ENCODE peak calls at places on chromosomes 1 and 21, in four cellular contexts. G, C, S and Z are unnamed samples.

GRCh38 chr1:84583648-84584047 is 9.4 kb upstream of the CTBS start:
- DNase-seq in G (no peak), C (no peak), S (no peak), Z (no peak)

GRCh38 chr21:31922881-31923280 is 50.1 kb downstream of the HUNK start:
- DNase-seq in G (no peak), C (no peak), S (no peak), Z (no peak)

GRCh38 chr1:33931115-33931475 is 67.2 kb downstream of the HMGB4 start:
- DNase-seq in G (no peak), C (no peak), S (no peak), Z (no peak)

GRCh38 chr1:38586993-38587646 is 272.5 kb downstream of the RRAGC start:
- DNase-seq in G (peak; percentile 30), C (peak; percentile 46), S (peak; percentile 46), Z (peak; percentile 30)

GRCh38 chr1:43541721-43542401 is 11.2 kb downstream of the PTPRF start:
- DNase-seq in G (peak; percentile 51), C (peak; percentile 91), S (peak; percentile 90), Z (peak; percentile 90)

GRCh38 chr1:22738522-22738921 is 27.9 kb downstream of the EPHB2 start:
- DNase-seq in G (peak; percentile 50), C (no peak), S (no peak), Z (no peak)

GRCh38 chr1:16073490-16074104 is at the start of gene FAM131C:
- DNase-seq in G (no peak), C (peak; percentile 52), S (peak; percentile 28), Z (no peak)

GRCh38 chr1:94286864-94287437 is 49.6 kb upstream of the ARHGAP29 start:
- DNase-seq in G (no peak), C (peak; percentile 33), S (no peak), Z (no peak)

GRCh38 chr21:42509239-42509638 is 4.4 kb upstream of the SLC37A1 start:
- DNase-seq in G (peak; percentile 53), C (no peak), S (peak; percentile 16), Z (no peak)

GRCh38 chr1:69523032-69523431 is 44.7 kb upstream of the LRRC7 start:
- DNase-seq in G (peak; percentile 75), C (no peak), S (no peak), Z (no peak)

GRCh38 chr1:42154685-42155084 is 1.5 kb downstream of the GUCA2B start:
- DNase-seq in G (no peak), C (no peak), S (no peak), Z (no peak)

GRCh38 chr21:39611547-39612190 is 1.1 kb upstream of the B3GALT5 start:
- DNase-seq in G (no peak), C (no peak), S (no peak), Z (no peak)

GRCh38 chr1:43267291-43267805 is 2.4 kb upstream of the TMEM125 start:
- DNase-seq in G (no peak), C (peak; percentile 20), S (no peak), Z (peak; percentile 38)

GRCh38 chr1:189662190-189662589 is 815.5 kb downstream of the BRINP3 start:
- DNase-seq in G (peak; percentile 74), C (no peak), S (no peak), Z (no peak)

GRCh38 chr1:58941471-58942289 is 157.8 kb upstream of the JUN start:
- DNase-seq in G (no peak), C (peak; percentile 40), S (no peak), Z (no peak)

GRCh38 chr21:37579356-37579755 is 212.8 kb downstream of the DYRK1A start:
- DNase-seq in G (no peak), C (no peak), S (no peak), Z (no peak)

GRCh38 chr1:31699341-31699891 is 4.4 kb downstream of the COL16A1 start:
- DNase-seq in G (no peak), C (no peak), S (no peak), Z (peak; percentile 64)

GRCh38 chr21:42845296-42845965 is 33.9 kb downstream of the WDR4 start:
- DNase-seq in G (no peak), C (peak; percentile 77), S (no peak), Z (peak; percentile 33)

GRCh38 chr1:81717230-81717629 is 83.5 kb upstream of the ADGRL2 start:
- DNase-seq in G (peak; percentile 86), C (no peak), S (no peak), Z (no peak)

GRCh38 chr1:197486948-197487347 is 218.9 kb downstream of the CRB1 start:
- DNase-seq in G (peak; percentile 15), C (no peak), S (no peak), Z (no peak)

GRCh38 chr1:82348487-82348886 is 547.8 kb downstream of the ADGRL2 start:
- DNase-seq in G (no peak), C (no peak), S (no peak), Z (no peak)

GRCh38 chr1:183989078-183989577 is 48.4 kb downstream of the COLGALT2 start:
- DNase-seq in G (peak; percentile 81), C (no peak), S (no peak), Z (no peak)

GRCh38 chr1:1013922-1014617 is 773 bp downstream of the ISG15 start:
- DNase-seq in G (no peak), C (peak; percentile 38), S (no peak), Z (peak; percentile 52)

GRCh38 chr21:26795866-26796329 is 49.3 kb downstream of the ADAMTS1 start:
- DNase-seq in G (peak; percentile 85), C (peak; percentile 32), S (peak; percentile 72), Z (no peak)

GRCh38 chr1:162285149-162285561 is 91.5 kb downstream of the SPATA46 start:
- DNase-seq in G (peak; percentile 76), C (peak; percentile 95), S (peak; percentile 92), Z (peak; percentile 94)

GRCh38 chr21:21019681-21020080 is 21.5 kb downstream of the NCAM2 start:
- DNase-seq in G (no peak), C (no peak), S (no peak), Z (no peak)

GRCh38 chr21:29748391-29749167 is 191.2 kb downstream of the GRIK1 start:
- DNase-seq in G (no peak), C (no peak), S (no peak), Z (no peak)

GRCh38 chr21:42426424-42426823 is 22.7 kb downstream of the UBASH3A start:
- DNase-seq in G (no peak), C (no peak), S (no peak), Z (no peak)

GRCh38 chr1:226310637-226311195 is 1.8 kb upstream of the LIN9 start:
- DNase-seq in G (peak; percentile 76), C (peak; percentile 36), S (peak; percentile 66), Z (peak; percentile 47)

GRCh38 chr1:154154534-154155181 is at the start of gene NUP210L:
- DNase-seq in G (peak; percentile 76), C (no peak), S (peak; percentile 49), Z (peak; percentile 67)

GRCh38 chr1:193919827-193920226 is 733.4 kb upstream of the B3GALT2 start:
- DNase-seq in G (no peak), C (no peak), S (no peak), Z (no peak)

GRCh38 chr1:110513511-110513910 is 5.5 kb downstream of the KCNA10 start:
- DNase-seq in G (no peak), C (no peak), S (no peak), Z (no peak)

GRCh38 chr1:31531177-31532000 is 44.9 kb upstream of the TINAGL1 start:
- DNase-seq in G (peak; percentile 83), C (no peak), S (no peak), Z (no peak)

GRCh38 chr1:198691063-198691462 is 52.2 kb downstream of the PTPRC start:
- DNase-seq in G (no peak), C (no peak), S (no peak), Z (no peak)
- H3K36me3 ChIP-seq in G (no peaks in the 10 kb centered on the region), C (no peaks in the 10 kb centered on the region), S (no peaks in the 10 kb centered on the region), Z (no peaks in the 10 kb centered on the region)

DNA sequence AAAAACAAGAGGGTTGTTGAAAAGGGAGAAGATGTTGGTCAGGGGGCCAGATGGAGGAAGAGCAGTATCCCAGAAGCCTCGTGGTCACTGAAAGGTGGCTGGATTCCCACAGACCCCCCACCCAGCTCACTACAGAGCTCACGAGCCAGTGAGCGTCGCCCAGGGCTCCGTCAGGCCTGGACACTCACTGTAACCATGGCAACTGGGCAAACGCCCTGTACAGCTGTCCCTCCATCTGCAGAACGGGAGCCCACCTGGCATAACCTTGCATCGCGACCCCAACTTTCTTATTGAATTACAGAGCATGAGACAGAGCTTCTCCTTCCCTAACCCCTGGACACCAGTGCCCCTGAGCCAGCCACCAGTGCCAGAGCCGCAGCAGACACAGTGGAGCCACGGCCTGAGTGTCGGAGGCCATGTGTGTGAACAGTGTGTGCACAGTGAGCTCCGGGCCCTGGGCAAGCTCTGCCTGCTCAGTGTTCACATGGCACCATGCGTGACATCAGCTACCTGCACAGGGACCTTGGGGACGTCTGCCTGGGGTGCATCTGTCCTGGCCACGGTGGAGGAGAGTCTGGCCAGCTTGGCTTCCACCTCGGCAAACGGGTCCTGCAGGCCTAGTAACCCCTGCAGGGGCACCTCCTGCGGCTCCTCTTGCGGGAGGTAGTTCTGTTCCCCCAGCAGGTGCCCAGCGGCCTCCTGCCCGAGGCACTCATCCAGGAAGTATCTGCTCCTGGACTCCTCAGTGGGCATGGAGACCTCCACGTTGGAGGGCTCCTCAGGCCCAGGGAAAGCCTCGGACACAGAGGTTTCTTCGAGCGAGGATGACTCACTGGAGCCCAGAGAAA is 25.9 kb upstream of the DDOST start:
- DNase-seq in G (no peak), C (no peak), S (no peak), Z (no peak)
- H3K36me3 ChIP-seq in G (no peaks in the 10 kb centered on the region), C (no peaks in the 10 kb centered on the region), S (no peaks in the 10 kb centered on the region), Z (no peaks in the 10 kb centered on the region)

DNA sequence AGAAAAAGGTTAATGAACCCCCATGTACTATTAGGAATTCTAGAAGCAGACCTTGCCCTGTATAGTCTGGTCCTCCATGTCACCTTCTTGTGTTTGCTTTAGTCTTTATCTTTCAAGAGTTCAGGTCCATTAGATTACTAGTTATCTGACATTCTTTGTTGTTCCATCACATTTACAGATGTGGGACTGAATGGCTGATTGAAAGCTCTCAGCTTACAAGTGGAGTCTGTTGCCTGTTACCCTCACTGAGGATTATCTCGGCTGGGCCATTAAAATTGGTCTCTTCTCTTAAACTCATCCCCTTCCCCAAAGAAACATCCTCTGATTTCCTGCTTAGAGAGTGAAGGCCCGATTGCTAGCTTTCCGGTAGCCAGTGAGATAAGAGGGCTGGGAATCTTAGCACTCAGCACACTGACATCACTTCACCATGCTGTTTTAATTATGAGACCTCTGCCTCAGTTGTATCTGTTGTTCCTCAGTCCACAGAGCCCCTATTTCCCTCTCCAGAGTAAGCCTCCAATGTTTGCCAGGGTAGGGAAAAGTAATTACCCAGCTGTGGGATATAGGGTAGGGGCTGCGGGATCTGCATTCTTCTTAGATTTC is 76.8 kb downstream of the LPGAT1 start:
- DNase-seq in G (no peak), C (no peak), S (no peak), Z (no peak)
- H3K36me3 ChIP-seq in G (peaks cover 3% of the 10 kb centered on the region), C (peaks cover 23% of the 10 kb centered on the region), S (no peaks in the 10 kb centered on the region), Z (no peaks in the 10 kb centered on the region)

GRCh38 chr1:201128962-201129361 is 2.0 kb upstream of the ASCL5 start:
- DNase-seq in G (no peak), C (no peak), S (no peak), Z (no peak)
- H3K36me3 ChIP-seq in G (no peaks in the 10 kb centered on the region), C (peaks cover 1% of the 10 kb centered on the region), S (no peaks in the 10 kb centered on the region), Z (no peaks in the 10 kb centered on the region)

GRCh38 chr1:3780901-3781300 is 8.4 kb downstream of the SMIM1 start:
- DNase-seq in G (no peak), C (no peak), S (no peak), Z (no peak)
- H3K36me3 ChIP-seq in G (peaks cover 27% of the 10 kb centered on the region), C (peaks cover 79% of the 10 kb centered on the region), S (peaks cover 14% of the 10 kb centered on the region), Z (peaks cover 17% of the 10 kb centered on the region)